ENCODE peak calls at places on chromosomes 6 and 20, in four cellular contexts. U is non-pigmented ciliary epithelial cell; B is stimulated activated CD4-positive, alpha-beta T cell treated with anti-CD3 and anti-CD28 coated beads, Interleukin-4, amount 100 ng/mL, for 4 hours; V is esophagus squamous epithelium. X is an unnamed sample.

GRCh38 chr20:21511850-21512633 is 1.8 kb downstream of the NKX2-2 start:
- DNase-seq in U (no peak), B (no peak), V (no peak), X (no peak)

GRCh38 chr6:108638993-108639392 is 78.3 kb downstream of the FOXO3 start:
- DNase-seq in U (no peak), B (no peak), V (no peak), X (no peak)

GRCh38 chr6:30075094-30075986 is at the start of gene RNF39:
- DNase-seq in U (no peak), B (no peak), V (no peak), X (no peak)

GRCh38 chr6:34242252-34243130 is 5.8 kb downstream of the HMGA1 start:
- DNase-seq in U (no peak), B (no peak), V (no peak), X (no peak)

GRCh38 chr6:25263602-25264001 is 15.6 kb upstream of the CARMIL1 start:
- DNase-seq in U (no peak), B (no peak), V (no peak), X (no peak)

GRCh38 chr6:153092082-153093013 is 38.7 kb downstream of the RGS17 start:
- DNase-seq in U (peak; percentile 81), B (no peak), V (no peak), X (no peak)

GRCh38 chr6:122736606-122737005 is 42.9 kb upstream of the FABP7 start:
- DNase-seq in U (no peak), B (no peak), V (no peak), X (no peak)

GRCh38 chr6:125415921-125416320 is 114.2 kb upstream of the HDDC2 start:
- DNase-seq in U (peak; percentile 6), B (no peak), V (no peak), X (no peak)

GRCh38 chr6:17490724-17491123 is 97.3 kb downstream of the CAP2 start:
- DNase-seq in U (no peak), B (no peak), V (no peak), X (no peak)

GRCh38 chr6:137779982-137780381 is 87.1 kb upstream of the TNFAIP3 start:
- DNase-seq in U (no peak), B (no peak), V (no peak), X (no peak)

GRCh38 chr6:153024401-153025017 is 22.0 kb upstream of the MTRF1L start:
- DNase-seq in U (no peak), B (peak; percentile 12), V (no peak), X (no peak)

GRCh38 chr6:170125447-170126300 is 165.2 kb downstream of the DLL1 start:
- DNase-seq in U (no peak), B (no peak), V (no peak), X (no peak)

GRCh38 chr6:142028527-142028926 is 104.2 kb upstream of the GJE1 start:
- DNase-seq in U (no peak), B (no peak), V (no peak), X (no peak)

GRCh38 chr6:158559895-158560786 is at the start of gene TMEM181:
- DNase-seq in U (no peak), B (peak; percentile 86), V (peak; percentile 9), X (peak; percentile 44)

GRCh38 chr20:64257107-64257757 is 1.7 kb downstream of the PCMTD2 start:
- DNase-seq in U (no peak), B (no peak), V (no peak), X (no peak)

GRCh38 chr6:36929607-36930006 is 24.9 kb upstream of the PI16 start:
- DNase-seq in U (no peak), B (no peak), V (no peak), X (no peak)

GRCh38 chr6:36766649-36766945 is 69.0 kb downstream of the RAB44 start:
- DNase-seq in U (no peak), B (no peak), V (no peak), X (no peak)

GRCh38 chr6:70270287-70271005 is 32.4 kb downstream of the COL9A1 start:
- DNase-seq in U (no peak), B (no peak), V (no peak), X (no peak)

GRCh38 chr6:31831350-31832215 is 4.0 kb downstream of the HSPA1B start:
- DNase-seq in U (no peak), B (no peak), V (no peak), X (no peak)

GRCh38 chr6:139361211-139361610 is 13.2 kb downstream of the CITED2 start:
- DNase-seq in U (no peak), B (no peak), V (no peak), X (no peak)

GRCh38 chr20:1927217-1927616 is 32.0 kb downstream of the SIRPA start:
- DNase-seq in U (no peak), B (no peak), V (no peak), X (no peak)

GRCh38 chr20:57545927-57546662 is 14.8 kb upstream of the PCK1 start:
- DNase-seq in U (no peak), B (no peak), V (no peak), X (no peak)

GRCh38 chr20:31485450-31486339 is 10.6 kb downstream of the REM1 start:
- DNase-seq in U (no peak), B (no peak), V (no peak), X (no peak)

GRCh38 chr6:154951400-154952200 is 43.5 kb upstream of the TIAM2 start:
- DNase-seq in U (no peak), B (no peak), V (no peak), X (no peak)

GRCh38 chr6:108361312-108361932 is 66.6 kb downstream of the AFG1L start:
- DNase-seq in U (no peak), B (no peak), V (no peak), X (no peak)

GRCh38 chr20:2451939-2452732 is 18.5 kb downstream of the SNRPB start:
- DNase-seq in U (no peak), B (peak; percentile 42), V (no peak), X (no peak)

GRCh38 chr6:3796396-3796795 is 44.9 kb upstream of the PXDC1 start:
- DNase-seq in U (no peak), B (no peak), V (no peak), X (no peak)

GRCh38 chr20:663315-664090 is 10.5 kb upstream of the SRXN1 start:
- DNase-seq in U (no peak), B (no peak), V (no peak), X (no peak)

GRCh38 chr20:57094991-57095390 is 171.4 kb downstream of the BMP7 start:
- DNase-seq in U (no peak), B (no peak), V (no peak), X (no peak)

GRCh38 chr6:112253505-112253841 is 894 bp downstream of the LAMA4 start:
- DNase-seq in U (no peak), B (no peak), V (no peak), X (no peak)

GRCh38 chr20:5120189-5120484 is 379 bp upstream of the PCNA start:
- DNase-seq in U (no peak), B (no peak), V (no peak), X (no peak)